ENCODE peak calls at places on chromosomes 5 and 9, in six cellular contexts. I is caudate nucleus; R is stimulated activated CD4-positive, alpha-beta T cell treated with anti-CD3 and anti-CD28 coated beads, Interleukin-15, amount 100 ng/mL, for 1 hour; O is HS-27A; E is cardiac fibroblast; W is PC-3. K is an unnamed sample.

GRCh38 chr5:103511554-103511885 is 51.1 kb downstream of the NUDT12 start:
- DNase-seq in I (no peak), R (no peak), O (no peak), E (peak; percentile 86), W (peak; percentile 92), K (no peak)

GRCh38 chr9:121945849-121946248 is 147.3 kb downstream of the TTLL11 start:
- DNase-seq in I (no peak), R (no peak), O (peak; percentile 68), E (peak; percentile 56), W (peak; percentile 86), K (no peak)

GRCh38 chr9:91795500-91796241 is 154.4 kb downstream of the ROR2 start:
- DNase-seq in I (no peak), R (no peak), O (no peak), E (no peak), W (peak; percentile 39), K (no peak)

GRCh38 chr5:61805101-61805500 is 473.0 kb downstream of the ZSWIM6 start:
- DNase-seq in I (no peak), R (no peak), O (peak; percentile 33), E (peak; percentile 30), W (peak; percentile 71), K (no peak)

GRCh38 chr5:173542159-173542558 is 74.3 kb downstream of the BOD1 start:
- DNase-seq in I (no peak), R (no peak), O (no peak), E (no peak), W (no peak), K (no peak)

GRCh38 chr5:32628049-32628803 is 42.9 kb downstream of the SUB1 start:
- DNase-seq in I (no peak), R (no peak), O (no peak), E (no peak), W (peak; percentile 33), K (no peak)

GRCh38 chr9:120182011-120182410 is 398.0 kb downstream of the CDK5RAP2 start:
- DNase-seq in I (no peak), R (no peak), O (no peak), E (no peak), W (no peak), K (no peak)

GRCh38 chr9:95505676-95506437 is 10.9 kb downstream of the PTCH1 start:
- DNase-seq in I (no peak), R (peak; percentile 21), O (no peak), E (peak; percentile 48), W (peak; percentile 23), K (no peak)

GRCh38 chr9:14278291-14278721 is 35.6 kb downstream of the NFIB start:
- DNase-seq in I (no peak), R (no peak), O (no peak), E (peak; percentile 85), W (peak; percentile 34), K (no peak)

GRCh38 chr5:94700592-94700991 is 82.1 kb downstream of the SLF1 start:
- DNase-seq in I (no peak), R (no peak), O (no peak), E (peak; percentile 34), W (no peak), K (no peak)

GRCh38 chr5:73826761-73827450 is 200.9 kb downstream of the ARHGEF28 start:
- DNase-seq in I (no peak), R (no peak), O (no peak), E (peak; percentile 86), W (no peak), K (no peak)

GRCh38 chr9:115296831-115297565 is 179.0 kb upstream of the TNC start:
- DNase-seq in I (no peak), R (no peak), O (no peak), E (no peak), W (peak; percentile 7), K (no peak)

GRCh38 chr5:139711852-139712171 is 63.7 kb downstream of the CXXC5 start:
- DNase-seq in I (no peak), R (no peak), O (no peak), E (no peak), W (no peak), K (no peak)

GRCh38 chr5:96292582-96293247 is 140.3 kb downstream of the PCSK1 start:
- DNase-seq in I (no peak), R (no peak), O (no peak), E (peak; percentile 57), W (no peak), K (no peak)

GRCh38 chr5:147576646-147577535 is 67.0 kb upstream of the DPYSL3 start:
- DNase-seq in I (no peak), R (no peak), O (no peak), E (peak; percentile 58), W (peak; percentile 77), K (no peak)

GRCh38 chr5:134451618-134452505 is 40.2 kb upstream of the CDKN2AIPNL start:
- DNase-seq in I (no peak), R (no peak), O (no peak), E (peak; percentile 79), W (peak; percentile 80), K (no peak)

GRCh38 chr9:129026442-129027223 is 1.5 kb downstream of the SH3GLB2 start:
- DNase-seq in I (no peak), R (no peak), O (no peak), E (no peak), W (peak; percentile 54), K (no peak)

GRCh38 chr5:90134381-90134780 is 275.2 kb downstream of the CETN3 start:
- DNase-seq in I (no peak), R (no peak), O (no peak), E (no peak), W (no peak), K (no peak)

GRCh38 chr5:136018814-136019777 is 9.7 kb upstream of the TGFBI start:
- DNase-seq in I (no peak), R (no peak), O (no peak), E (peak; percentile 99), W (no peak), K (no peak)

GRCh38 chr5:153496835-153497234 is 6.4 kb downstream of the GRIA1 start:
- DNase-seq in I (no peak), R (no peak), O (no peak), E (peak; percentile 72), W (peak; percentile 57), K (no peak)

GRCh38 chr9:102950341-102950740 is 44.8 kb upstream of the CYLC2 start:
- DNase-seq in I (no peak), R (no peak), O (no peak), E (peak; percentile 18), W (peak; percentile 1), K (no peak)

GRCh38 chr5:174947548-174947947 is 223.2 kb downstream of the MSX2 start:
- DNase-seq in I (no peak), R (no peak), O (no peak), E (no peak), W (no peak), K (no peak)

GRCh38 chr9:124511891-124512805 is 4.9 kb upstream of the NR5A1 start:
- DNase-seq in I (no peak), R (no peak), O (no peak), E (no peak), W (no peak), K (no peak)

GRCh38 chr5:108749130-108749861 is 1.6 kb downstream of the FER start:
- DNase-seq in I (no peak), R (no peak), O (no peak), E (peak; percentile 14), W (no peak), K (no peak)